ENCODE peak calls at places on chromosome 12, in eight cellular contexts. Q, K, D, N, H, J, G and Z are unnamed samples.

GRCh38 chr12:55687746-55688145 is 20.0 kb downstream of the ITGA7 start:
- DNase-seq in Q (no peak), J (no peak), K (no peak), N (no peak), D (no peak), H (no peak), G (no peak), Z (no peak)

GRCh38 chr12:131640436-131640969 is 70.4 kb upstream of the SFSWAP start:
- DNase-seq in Q (no peak), N (no peak), K (no peak), D (no peak), J (no peak), H (no peak), G (no peak), Z (no peak)

GRCh38 chr12:113252494-113252893 is 31.2 kb downstream of the TPCN1 start:
- DNase-seq in K (no peak), D (no peak), H (no peak), G (no peak), Q (no peak), N (no peak), J (no peak), Z (no peak)

GRCh38 chr12:80763874-80764273 is 47.2 kb downstream of the MYF5 start:
- DNase-seq in K (no peak), J (peak; percentile 65), D (peak; percentile 44), H (no peak), Q (peak; percentile 0), N (no peak), G (no peak), Z (peak; percentile 65)

GRCh38 chr12:100201604-100202423 is 1.2 kb downstream of the ACTR6 start:
- DNase-seq in G (no peak), N (no peak), Q (no peak), J (no peak), D (no peak), H (no peak), K (no peak), Z (no peak)

GRCh38 chr12:109600481-109600880 is 26.9 kb downstream of the MVK start:
- DNase-seq in N (no peak), K (no peak), J (no peak), Q (no peak), D (no peak), H (no peak), G (no peak), Z (no peak)

GRCh38 chr12:452667-453210 is 7.0 kb upstream of the B4GALNT3 start:
- DNase-seq in G (peak; percentile 74), D (no peak), H (no peak), N (no peak), Q (no peak), K (no peak), J (no peak), Z (no peak)

GRCh38 chr12:131757111-131757510 is 46.2 kb downstream of the SFSWAP start:
- DNase-seq in K (no peak), D (no peak), J (no peak), H (no peak), Q (no peak), G (no peak), N (no peak), Z (no peak)

GRCh38 chr12:84911331-84912190 is 1.0 kb downstream of the SLC6A15 start:
- DNase-seq in G (no peak), H (peak; percentile 66), K (no peak), D (no peak), J (peak; percentile 58), Q (no peak), N (no peak), Z (peak; percentile 82)

GRCh38 chr12:80590085-80590484 is 117.3 kb upstream of the MYF6 start:
- DNase-seq in K (no peak), G (no peak), J (peak; percentile 65), H (no peak), D (no peak), N (no peak), Q (no peak), Z (no peak)

GRCh38 chr12:12776261-12776660 is 9.2 kb upstream of the APOLD1 start:
- DNase-seq in K (no peak), D (no peak), Q (peak; percentile 18), H (no peak), N (no peak), J (no peak), G (no peak), Z (no peak)

GRCh38 chr12:116399055-116399454 is 121.6 kb upstream of the MED13L start:
- DNase-seq in H (no peak), G (no peak), D (no peak), N (no peak), J (no peak), Q (no peak), K (no peak), Z (no peak)

GRCh38 chr12:104154806-104155205 is 16.8 kb upstream of the NFYB start:
- DNase-seq in J (no peak), N (no peak), H (no peak), D (no peak), Q (peak; percentile 19), G (no peak), K (no peak), Z (peak; percentile 82)

GRCh38 chr12:6369916-6370575 is 5.3 kb downstream of the SCNN1A start:
- DNase-seq in K (no peak), D (no peak), H (no peak), J (peak; percentile 26), G (no peak), Q (no peak), N (no peak), Z (no peak)

GRCh38 chr12:22634883-22635282 is 9.9 kb downstream of the ETNK1 start:
- DNase-seq in H (no peak), N (no peak), D (no peak), G (no peak), Q (no peak), K (no peak), J (no peak), Z (no peak)

GRCh38 chr12:117350140-117350539 is 11.3 kb downstream of the NOS1 start:
- DNase-seq in Q (no peak), H (no peak), J (no peak), D (no peak), K (no peak), N (no peak), G (no peak), Z (peak; percentile 75)

GRCh38 chr12:68539615-68539952 is 71.1 kb upstream of the RAP1B start:
- DNase-seq in G (no peak), Q (no peak), N (no peak), D (no peak), K (no peak), H (no peak), J (no peak), Z (no peak)

GRCh38 chr12:96889273-96889933 is 17.7 kb upstream of the NEDD1 start:
- DNase-seq in Q (no peak), N (no peak), J (peak; percentile 84), D (no peak), G (no peak), H (no peak), K (no peak), Z (no peak)

GRCh38 chr12:13173537-13173936 is 23.0 kb upstream of the EMP1 start:
- DNase-seq in N (no peak), K (no peak), J (peak; percentile 97), H (no peak), Q (no peak), G (peak; percentile 23), D (no peak), Z (no peak)

GRCh38 chr12:132672116-132672515 is 15.0 kb downstream of the POLE start:
- DNase-seq in H (no peak), J (no peak), Q (no peak), D (no peak), N (no peak), K (no peak), G (no peak), Z (no peak)

GRCh38 chr12:23843958-23844357 is 105.5 kb downstream of the SOX5 start:
- DNase-seq in K (no peak), H (no peak), D (no peak), G (no peak), J (no peak), N (no peak), Q (peak; percentile 42), Z (no peak)

GRCh38 chr12:29012673-29013072 is 136.4 kb upstream of the FAR2 start:
- DNase-seq in Q (no peak), K (no peak), J (no peak), D (no peak), G (no peak), N (no peak), H (no peak), Z (no peak)

GRCh38 chr12:132608231-132609171 is 1.9 kb downstream of the LRCOL1 start:
- DNase-seq in J (no peak), G (no peak), K (no peak), N (no peak), H (peak; percentile 56), D (no peak), Q (no peak), Z (no peak)

GRCh38 chr12:66693901-66694513 is 15.1 kb upstream of the GRIP1 start:
- DNase-seq in H (peak; percentile 15), Q (peak; percentile 64), N (no peak), J (peak; percentile 66), D (peak; percentile 54), K (no peak), G (peak; percentile 12), Z (peak; percentile 61)

GRCh38 chr12:64691793-64692583 is 67.2 kb downstream of the GNS start:
- DNase-seq in J (peak; percentile 37), D (no peak), N (no peak), Q (peak; percentile 70), K (no peak), H (no peak), G (no peak), Z (no peak)

GRCh38 chr12:117298191-117298590 is 63.2 kb downstream of the NOS1 start:
- DNase-seq in D (no peak), K (no peak), N (no peak), Q (no peak), H (no peak), J (no peak), G (no peak), Z (no peak)

GRCh38 chr12:45458854-45459807 is 243.2 kb downstream of the ANO6 start:
- DNase-seq in Q (no peak), G (no peak), H (no peak), K (no peak), J (peak; percentile 55), D (no peak), N (no peak), Z (no peak)

GRCh38 chr12:124252964-124253363 is 41.9 kb upstream of the RFLNA start:
- DNase-seq in J (no peak), N (no peak), G (no peak), Q (no peak), H (no peak), K (no peak), D (no peak), Z (no peak)

GRCh38 chr12:6592087-6592486 is 15.1 kb downstream of the CHD4 start:
- DNase-seq in G (no peak), Q (no peak), K (no peak), H (no peak), N (no peak), J (no peak), D (no peak), Z (no peak)

GRCh38 chr12:76270657-76271358 is 77.4 kb downstream of the BBS10 start:
- DNase-seq in H (no peak), G (no peak), D (no peak), N (no peak), K (no peak), J (peak; percentile 32), Q (no peak), Z (peak; percentile 4)

GRCh38 chr12:31482816-31483215 is 108.1 kb downstream of the DENND5B start:
- DNase-seq in J (peak; percentile 79), Q (no peak), K (no peak), N (no peak), G (no peak), H (no peak), D (no peak), Z (no peak)

GRCh38 chr12:19967001-19967400 is 401.3 kb upstream of the PDE3A start:
- DNase-seq in Q (peak; percentile 37), D (no peak), K (no peak), G (no peak), H (no peak), N (no peak), J (no peak), Z (no peak)

GRCh38 chr12:26429070-26429691 is 233.8 kb downstream of the SSPN start:
- DNase-seq in K (no peak), G (no peak), Q (no peak), J (no peak), H (no peak), D (no peak), N (no peak), Z (no peak)